ENCODE peak calls at places on chromosomes 7 and 10, in ten cellular contexts. I is fibroblast of pulmonary artery, D is retina, C is posterior cingulate gyrus, A is upper lobe of left lung, X is OCI-LY7, G is stromal cell of bone marrow, E is EL, H is iPS-NIHi11, O is bronchial epithelial cell. R is an unnamed sample.

GRCh38 chr7:43294080-43294630 is 181.7 kb downstream of the HECW1 start:
- DNase-seq in I (peak), D (no peak), C (peak), A (no peak), X (no peak), G (peak), E (peak), H (no peak), O (peak), R (peak)

GRCh38 chr10:8331896-8332729 is 277.6 kb downstream of the GATA3 start:
- DNase-seq in I (peak), D (peak), C (peak), A (peak), X (no peak), G (peak), E (peak), H (peak), O (peak), R (peak)

GRCh38 chr10:82813856-82814255 is 938.9 kb downstream of the NRG3 start:
- DNase-seq in I (peak), D (no peak), C (no peak), A (no peak), X (no peak), G (peak), E (peak), H (no peak), O (peak), R (peak)

GRCh38 chr7:139744768-139745250 is 33.0 kb downstream of the HIPK2 start:
- DNase-seq in I (no peak), D (no peak), C (no peak), A (no peak), X (no peak), G (no peak), E (no peak), H (no peak), O (no peak), R (no peak)

GRCh38 chr10:77351386-77351785 is 286.2 kb downstream of the KCNMA1 start:
- DNase-seq in I (no peak), D (no peak), C (no peak), A (no peak), X (no peak), G (peak), E (peak), H (no peak), O (no peak), R (peak)

GRCh38 chr7:22137026-22137425 is 191.3 kb upstream of the CDCA7L start:
- DNase-seq in I (peak), D (no peak), C (no peak), A (no peak), X (no peak), G (no peak), E (peak), H (no peak), O (no peak), R (peak)

GRCh38 chr7:129664029-129665012 is 52.8 kb downstream of the NRF1 start:
- DNase-seq in I (peak), D (peak), C (no peak), A (no peak), X (peak), G (peak), E (peak), H (peak), O (peak), R (peak)

GRCh38 chr7:23234569-23235296 is 11.8 kb upstream of the GPNMB start:
- DNase-seq in I (no peak), D (no peak), C (no peak), A (no peak), X (no peak), G (no peak), E (no peak), H (no peak), O (no peak), R (peak)

GRCh38 chr7:114405427-114405826 is 9.2 kb upstream of the FOXP2 start:
- DNase-seq in I (peak), D (no peak), C (no peak), A (no peak), X (no peak), G (no peak), E (no peak), H (peak), O (peak), R (peak)

GRCh38 chr7:8443871-8444756 is 10.7 kb downstream of the NXPH1 start:
- DNase-seq in I (no peak), D (peak), C (no peak), A (peak), X (no peak), G (no peak), E (no peak), H (peak), O (peak), R (no peak)

GRCh38 chr7:100676501-100677306 is 3.2 kb downstream of the GNB2 start:
- DNase-seq in I (no peak), D (no peak), C (no peak), A (peak), X (no peak), G (no peak), E (no peak), H (no peak), O (no peak), R (no peak)

GRCh38 chr10:73366381-73367298 is 8.0 kb upstream of the CFAP70 start:
- DNase-seq in I (no peak), D (no peak), C (no peak), A (no peak), X (no peak), G (no peak), E (no peak), H (no peak), O (no peak), R (no peak)

GRCh38 chr7:78714302-78714857 is 739.1 kb downstream of the MAGI2 start:
- DNase-seq in I (no peak), D (no peak), C (no peak), A (no peak), X (no peak), G (no peak), E (no peak), H (no peak), O (no peak), R (no peak)

GRCh38 chr10:84097787-84098353 is 41.4 kb upstream of the GHITM start:
- DNase-seq in I (peak), D (peak), C (no peak), A (no peak), X (peak), G (no peak), E (peak), H (no peak), O (peak), R (peak)